ENCODE peak calls at places on chromosome 16, in ten cellular contexts. Y is GM23338, I is prostate gland, G is HCT116, V is breast epithelium, C is K562, O is stomach, J is suprapubic skin, T is sigmoid colon, W is H1. E is an unnamed sample.

GRCh38 chr16:56617212-56618085 is 8.1 kb upstream of the MT1E start:
- DNase-seq in W (peak; percentile 70), G (no peak), V (peak; percentile 65), O (peak; percentile 80), T (peak; percentile 92), C (no peak), Y (peak; percentile 70), J (no peak), I (peak; percentile 71), E (peak; percentile 70)

GRCh38 chr16:89391-90302 is 11.6 kb downstream of the MPG start:
- DNase-seq in G (no peak), V (no peak), C (no peak), Y (no peak), I (no peak), J (no peak), T (no peak), W (no peak), O (no peak), E (no peak)

GRCh38 chr16:19840524-19841110 is 44.0 kb downstream of the GPRC5B start:
- DNase-seq in G (no peak), O (no peak), W (no peak), V (no peak), T (no peak), Y (no peak), C (no peak), J (no peak), I (no peak), E (no peak)

GRCh38 chr16:5010576-5011329 is 23.0 kb downstream of the NAGPA start:
- DNase-seq in V (no peak), G (no peak), J (no peak), I (no peak), W (no peak), O (no peak), T (no peak), C (no peak), Y (peak; percentile 41), E (no peak)

GRCh38 chr16:68732068-68732680 is 4.9 kb upstream of the CDH1 start:
- DNase-seq in G (peak; percentile 60), T (no peak), I (peak; percentile 79), J (no peak), V (peak; percentile 67), C (peak; percentile 84), O (peak; percentile 93), Y (peak; percentile 74), W (peak; percentile 63), E (peak; percentile 93)

GRCh38 chr16:57115148-57115503 is 22.7 kb downstream of the CPNE2 start:
- DNase-seq in J (no peak), C (no peak), G (no peak), I (no peak), T (no peak), Y (no peak), O (no peak), W (no peak), V (no peak), E (no peak)

GRCh38 chr16:28513484-28514181 is 7.0 kb upstream of the IL27 start:
- DNase-seq in O (no peak), J (no peak), C (no peak), V (no peak), I (no peak), G (no peak), T (no peak), Y (no peak), W (no peak), E (no peak)

GRCh38 chr16:70540994-70541393 is 17.4 kb downstream of the SF3B3 start:
- DNase-seq in I (no peak), C (no peak), Y (no peak), T (no peak), W (no peak), J (no peak), G (no peak), V (no peak), O (no peak), E (no peak)

GRCh38 chr16:4847774-4848587 is 700 bp downstream of the UBN1 start:
- DNase-seq in T (peak; percentile 81), I (peak; percentile 53), Y (peak; percentile 55), C (no peak), G (no peak), O (peak; percentile 73), W (no peak), V (peak; percentile 68), J (peak; percentile 85), E (peak; percentile 61)

GRCh38 chr16:57622361-57623250 is 5.8 kb upstream of the ADGRG1 start:
- DNase-seq in V (peak; percentile 42), W (no peak), T (no peak), J (no peak), G (no peak), C (no peak), I (no peak), O (no peak), Y (no peak), E (no peak)

GRCh38 chr16:8899709-8900317 is 17.7 kb downstream of the LITAFD start:
- DNase-seq in Y (peak; percentile 27), I (no peak), J (no peak), C (no peak), G (no peak), V (no peak), T (no peak), O (no peak), W (no peak), E (no peak)

GRCh38 chr16:19871721-19872120 is 12.9 kb downstream of the GPRC5B start:
- DNase-seq in W (no peak), T (no peak), Y (no peak), G (no peak), J (no peak), I (no peak), C (no peak), V (no peak), O (no peak), E (no peak)

GRCh38 chr16:2486645-2487516 is 12.0 kb downstream of the TBC1D24 start:
- DNase-seq in I (peak; percentile 56), O (peak; percentile 81), C (no peak), T (no peak), V (peak; percentile 71), Y (no peak), W (no peak), G (no peak), J (no peak), E (peak; percentile 75)

GRCh38 chr16:86901483-86901882 is 323.1 kb downstream of the FOXL1 start:
- DNase-seq in W (no peak), G (no peak), V (no peak), O (no peak), T (no peak), I (no peak), Y (no peak), C (no peak), J (peak; percentile 35), E (no peak)

GRCh38 chr16:29686740-29687327 is 7.9 kb downstream of the QPRT start:
- DNase-seq in I (no peak), C (no peak), W (no peak), T (no peak), J (no peak), G (no peak), V (no peak), Y (no peak), O (no peak), E (no peak)
- TF ChIP-seq POLR2AphosphoS5 in I (no peak), C (no peak), W (no peak), T (no peak), J (no peak), G (no peak), V (no peak), Y (no peak), O (no peak), E (no peak)

DNA sequence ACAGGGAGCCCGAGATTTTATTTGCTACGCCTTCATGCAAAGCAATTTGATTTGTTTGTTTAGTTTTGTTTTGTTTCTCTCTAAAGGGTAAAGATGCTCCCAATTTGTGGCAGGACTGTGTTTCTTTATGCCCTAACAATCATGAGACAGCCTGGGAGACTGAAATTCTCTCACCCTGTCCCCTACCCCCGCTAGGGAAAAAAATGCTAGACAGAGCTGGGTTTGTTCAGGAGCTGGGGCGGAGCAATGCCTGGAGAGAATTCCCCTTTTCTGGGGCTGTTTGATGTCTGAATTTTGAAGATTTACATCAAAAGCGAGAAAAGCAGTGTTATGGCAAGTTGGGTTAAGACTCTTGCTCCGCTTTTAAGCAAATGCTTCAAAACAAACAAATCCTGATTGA is 8.4 kb downstream of the MAF start:
- DNase-seq in W (no peak), Y (no peak), O (no peak), V (no peak), T (no peak), C (no peak), I (no peak), J (no peak), G (no peak), E (no peak)
- H3K27ac ChIP-seq in W (no peak overlapping the region), Y (no peak overlapping the region), O (peak overlapping the region; percentile 82), V (peak overlapping the region; percentile 91), T (peak overlapping the region; percentile 77), C (no peak overlapping the region), I (peak overlapping the region; percentile 51), J (peak overlapping the region; percentile 94), G (no peak overlapping the region), E (peak overlapping the region; percentile 85)

GRCh38 chr16:30535106-30535776 is 583 bp upstream of the ZNF747 start:
- DNase-seq in T (no peak), O (no peak), V (no peak), G (no peak), Y (peak; percentile 76), C (no peak), W (no peak), I (no peak), J (no peak), E (no peak)

GRCh38 chr16:30534368-30535105 is at the start of gene ZNF747:
- DNase-seq in I (peak; percentile 89), T (peak; percentile 97), J (peak; percentile 96), C (peak; percentile 84), Y (peak; percentile 95), W (peak; percentile 91), G (peak; percentile 70), V (peak; percentile 89), O (peak; percentile 93), E (peak; percentile 94)

GRCh38 chr16:30533146-30533522 is 1.5 kb downstream of the ZNF747 start:
- DNase-seq in O (peak; percentile 64), J (no peak), W (no peak), C (no peak), T (no peak), I (no peak), Y (no peak), V (no peak), G (no peak), E (no peak)

GRCh38 chr16:30533748-30534367 is 800 bp downstream of the ZNF747 start:
- DNase-seq in V (no peak), C (no peak), I (no peak), T (no peak), J (no peak), G (no peak), W (peak; percentile 54), Y (no peak), O (no peak), E (no peak)

DNA sequence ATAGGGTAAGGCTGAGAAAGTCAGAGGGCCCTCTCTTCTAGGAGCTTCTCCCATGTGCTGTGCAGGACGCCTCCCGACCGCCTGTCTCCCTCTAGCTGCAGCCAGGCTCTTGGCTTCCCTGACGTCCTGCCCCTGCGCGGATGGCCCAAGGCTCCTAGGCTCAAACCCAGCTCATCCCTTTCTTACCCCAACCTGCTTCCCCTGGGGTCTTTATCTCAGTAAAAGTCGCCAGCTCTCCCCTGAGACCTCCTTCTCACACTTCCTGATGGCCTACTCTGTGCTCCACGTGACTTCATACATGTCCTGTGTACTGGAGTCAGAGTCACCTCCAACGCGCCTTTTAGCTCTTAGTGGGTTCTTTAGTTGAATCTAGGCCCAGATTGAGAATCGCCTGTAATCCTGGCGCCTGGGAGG is 1.1 kb upstream of the ZNF747 start:
- DNase-seq in G (peak; percentile 31), T (peak; percentile 90), O (peak; percentile 78), J (no peak), C (peak; percentile 74), Y (peak; percentile 87), W (peak; percentile 65), I (peak; percentile 78), V (peak; percentile 82), E (peak; percentile 84)
- TF ChIP-seq POLR2AphosphoS5 in G (peak; percentile 41), T (no peak), O (no peak), J (no peak), C (peak; percentile 45), Y (no peak), W (no peak), I (peak; percentile 56), V (peak; percentile 32), E (no peak)

GRCh38 chr16:30351001-30351441 is 4.1 kb downstream of the CD2BP2 start:
- DNase-seq in I (no peak), T (no peak), V (no peak), C (no peak), W (no peak), G (no peak), Y (no peak), O (no peak), J (no peak), E (no peak)
- H3K27ac ChIP-seq in I (no peak overlapping the region), T (peak overlapping the region; percentile 93), V (no peak overlapping the region), C (no peak overlapping the region), W (no peak overlapping the region), G (no peak overlapping the region), Y (no peak overlapping the region), O (no peak overlapping the region), J (no peak overlapping the region), E (peak overlapping the region; percentile 43)

E was measured in transverse colon.